ENCODE peak calls at places on chromosomes 3 and 15, in five cellular contexts. M is Calu3; U is naive thymus-derived CD8-positive, alpha-beta T cell; D is pons; B is kidney epithelial cell. O is an unnamed sample.

GRCh38 chr3:49158792-49159191 is 7.3 kb downstream of the CCDC71 start:
- DNase-seq in M (no peak), U (no peak), D (no peak), B (peak), O (no peak)

GRCh38 chr3:66428733-66429132 is 72.1 kb downstream of the LRIG1 start:
- DNase-seq in M (no peak), U (no peak), D (peak), B (peak), O (peak)

GRCh38 chr15:93173369-93173768 is 84.4 kb upstream of the RGMA start:
- DNase-seq in M (peak), U (no peak), D (no peak), B (peak), O (no peak)

GRCh38 chr15:67736810-67737209 is 88.5 kb upstream of the SKOR1 start:
- DNase-seq in M (no peak), U (no peak), D (no peak), B (peak), O (no peak)

GRCh38 chr3:81743096-81744025 is 18.1 kb downstream of the GBE1 start:
- DNase-seq in M (no peak), U (no peak), D (no peak), B (peak), O (peak)

GRCh38 chr15:58472821-58473581 is 41.2 kb downstream of the LIPC start:
- DNase-seq in M (peak), U (peak), D (no peak), B (no peak), O (no peak)

GRCh38 chr15:90571063-90571541 is 41.4 kb downstream of the CRTC3 start:
- DNase-seq in M (no peak), U (no peak), D (peak), B (no peak), O (peak)

GRCh38 chr15:78506971-78507830 is at the start of gene HYKK:
- DNase-seq in M (peak), U (peak), D (peak), B (peak), O (peak)

GRCh38 chr3:150913174-150913922 is 8.1 kb upstream of the MINDY4B start:
- DNase-seq in M (no peak), U (no peak), D (no peak), B (no peak), O (no peak)

GRCh38 chr3:10788451-10788850 is 27.6 kb upstream of the SLC6A11 start:
- DNase-seq in M (no peak), U (no peak), D (no peak), B (no peak), O (no peak)

GRCh38 chr15:83869329-83869728 is 215.4 kb downstream of the ADAMTSL3 start:
- DNase-seq in M (no peak), U (no peak), D (peak), B (no peak), O (no peak)

GRCh38 chr3:148588291-148588690 is 109.4 kb upstream of the AGTR1 start:
- DNase-seq in M (no peak), U (no peak), D (no peak), B (no peak), O (no peak)

GRCh38 chr15:70526221-70526973 is 237.0 kb downstream of the UACA start:
- DNase-seq in M (peak), U (no peak), D (no peak), B (no peak), O (peak)

GRCh38 chr3:106097817-106098410 is 229.1 kb upstream of the CBLB start:
- DNase-seq in M (no peak), U (no peak), D (no peak), B (no peak), O (peak)

GRCh38 chr15:78944669-78945407 is at the start of gene CTSH:
- DNase-seq in M (peak), U (peak), D (no peak), B (no peak), O (peak)

GRCh38 chr3:141093971-141094401 is 42.8 kb downstream of the SPSB4 start:
- DNase-seq in M (no peak), U (no peak), D (no peak), B (no peak), O (no peak)

GRCh38 chr15:35657679-35658201 is 111.8 kb upstream of the DPH6 start:
- DNase-seq in M (no peak), U (no peak), D (no peak), B (no peak), O (no peak)

O was measured in foreskin melanocyte.